ENCODE peak calls at places on chromosomes 5 and 9, in seven cellular contexts. G is activated CD8-positive, alpha-beta memory T cell treated with anti-CD3 and anti-CD28 coated beads for 48 hours; N is caudate nucleus; K is kidney tubule cell; U is endothelial cell; I is neural crest cell; D is upper lobe of right lung. Z is an unnamed sample.

GRCh38 chr9:122070728-122071127 is 22.4 kb downstream of the TTLL11 start:
- DNase-seq in U (no peak), D (no peak), I (no peak), G (no peak), K (no peak), N (no peak), Z (no peak)

GRCh38 chr9:107905313-107906027 is 415.9 kb upstream of the KLF4 start:
- DNase-seq in N (no peak), D (no peak), G (no peak), I (no peak), K (no peak), U (no peak), Z (no peak)

GRCh38 chr5:148939676-148940075 is 113.3 kb downstream of the ADRB2 start:
- DNase-seq in U (no peak), I (no peak), D (no peak), K (peak; percentile 76), N (no peak), G (no peak), Z (peak; percentile 38)

GRCh38 chr5:51024263-51024662 is 357.8 kb downstream of the PARP8 start:
- DNase-seq in D (no peak), U (no peak), I (no peak), N (no peak), G (no peak), K (no peak), Z (no peak)

GRCh38 chr5:167794121-167794520 is 497.3 kb upstream of the WWC1 start:
- DNase-seq in D (no peak), I (no peak), G (no peak), N (no peak), U (no peak), K (no peak), Z (no peak)

GRCh38 chr9:131001990-131002389 is 7.0 kb upstream of the LAMC3 start:
- DNase-seq in G (no peak), K (no peak), N (no peak), U (no peak), I (no peak), D (no peak), Z (no peak)

GRCh38 chr5:82540301-82540700 is 262.1 kb upstream of the RPS23 start:
- DNase-seq in G (no peak), N (no peak), K (no peak), D (no peak), I (no peak), U (no peak), Z (no peak)

GRCh38 chr9:120715331-120715924 is 1.2 kb upstream of the MEGF9 start:
- DNase-seq in G (no peak), N (peak; percentile 43), I (peak; percentile 44), U (no peak), D (no peak), K (peak; percentile 86), Z (no peak)

GRCh38 chr5:150846651-150847333 is 471 bp downstream of the IRGM start:
- DNase-seq in D (no peak), I (peak; percentile 36), U (peak; percentile 55), G (no peak), N (no peak), K (peak; percentile 79), Z (peak; percentile 87)

Z was measured in small intestine.